ENCODE peak calls at places on chromosomes 5 and 9, in nine cellular contexts. R is kidney epithelial cell, E is AG04450, O is AG10803, G is BJ, C is tibial nerve, Z is fibroblast of lung, L is ascending aorta, D is astrocyte of the spinal cord. M is an unnamed sample.
A peak's percentile ranks its signal among the peaks of the same experiment; 100 is the strongest.

GRCh38 chr5:173016621-173017046 is 33.1 kb downstream of the ATP6V0E1 start:
- DNase-seq in Z (peak; percentile 49), O (peak; percentile 70), L (no peak), G (peak; percentile 47), D (peak; percentile 73), C (no peak), E (no peak), R (peak; percentile 52), M (no peak)

GRCh38 chr5:34891981-34892380 is 23.3 kb downstream of the RAD1 start:
- DNase-seq in R (no peak), L (no peak), D (peak; percentile 67), E (no peak), G (peak; percentile 70), O (peak; percentile 98), C (no peak), Z (peak; percentile 66), M (peak; percentile 28)

GRCh38 chr9:37693265-37693664 is 42.5 kb downstream of the FRMPD1 start:
- DNase-seq in E (no peak), R (no peak), C (no peak), D (no peak), G (no peak), L (no peak), O (peak; percentile 13), Z (peak; percentile 13), M (no peak)

GRCh38 chr9:126591922-126592321 is 21.8 kb upstream of the LMX1B start:
- DNase-seq in D (no peak), E (no peak), O (no peak), L (no peak), C (no peak), R (no peak), Z (no peak), G (no peak), M (no peak)

GRCh38 chr5:147989977-147990376 is 73.8 kb upstream of the SPINK5 start:
- DNase-seq in C (no peak), Z (no peak), E (no peak), L (no peak), G (no peak), D (no peak), O (no peak), R (no peak), M (no peak)

GRCh38 chr5:7576023-7576715 is 180.2 kb downstream of the ADCY2 start:
- DNase-seq in L (no peak), G (no peak), O (no peak), C (no peak), E (no peak), Z (no peak), R (no peak), D (no peak), M (no peak)

GRCh38 chr5:173159256-173159655 is 14.9 kb downstream of the BNIP1 start:
- DNase-seq in Z (no peak), C (no peak), E (no peak), G (no peak), R (no peak), D (no peak), O (no peak), L (no peak), M (no peak)

GRCh38 chr9:37969130-37969529 is 65.2 kb upstream of the SLC25A51 start:
- DNase-seq in E (no peak), R (no peak), O (no peak), D (peak; percentile 55), G (no peak), Z (no peak), L (no peak), C (no peak), M (no peak)

GRCh38 chr5:199821-200645 is 8.7 kb downstream of the LRRC14B start:
- DNase-seq in D (no peak), E (no peak), Z (no peak), G (no peak), O (no peak), C (no peak), L (no peak), R (no peak), M (no peak)

GRCh38 chr5:32586251-32586642 is 890 bp downstream of the SUB1 start:
- DNase-seq in D (no peak), C (no peak), G (no peak), R (no peak), E (no peak), L (no peak), Z (no peak), O (no peak), M (no peak)

GRCh38 chr5:137660349-137660817 is 75.5 kb downstream of the KLHL3 start:
- DNase-seq in C (peak; percentile 44), R (peak; percentile 56), O (peak; percentile 73), E (peak; percentile 67), L (peak; percentile 14), G (peak; percentile 16), D (peak; percentile 84), Z (peak; percentile 79), M (peak; percentile 59)

GRCh38 chr9:91992636-91993035 is 42.6 kb upstream of the ROR2 start:
- DNase-seq in E (peak; percentile 62), R (no peak), Z (peak; percentile 54), C (no peak), L (no peak), D (peak; percentile 22), O (peak; percentile 98), G (peak; percentile 97), M (no peak)

GRCh38 chr5:64939772-64940510 is 171.2 kb downstream of the CWC27 start:
- DNase-seq in C (no peak), Z (peak; percentile 79), O (peak; percentile 3), R (no peak), L (no peak), G (no peak), D (peak; percentile 27), E (no peak), M (no peak)

GRCh38 chr5:39400711-39401385 is 23.9 kb downstream of the DAB2 start:
- DNase-seq in O (no peak), R (no peak), E (no peak), D (peak; percentile 65), Z (peak; percentile 31), C (no peak), L (no peak), G (peak; percentile 40), M (no peak)

GRCh38 chr5:138339086-138339456 is 1.0 kb downstream of the FAM53C start:
- DNase-seq in G (no peak), D (peak; percentile 12), C (no peak), R (no peak), L (no peak), O (no peak), Z (peak; percentile 39), E (no peak), M (no peak)

GRCh38 chr5:163362806-163363788 is 74.3 kb upstream of the CCNG1 start:
- DNase-seq in O (no peak), D (no peak), Z (no peak), C (no peak), E (no peak), G (no peak), L (no peak), R (no peak), M (no peak)

GRCh38 chr5:34886718-34887117 is 28.6 kb downstream of the RAD1 start:
- DNase-seq in R (no peak), Z (no peak), D (no peak), G (no peak), L (no peak), O (no peak), E (no peak), C (no peak), M (no peak)

GRCh38 chr9:114224247-114224610 is 68.9 kb downstream of the COL27A1 start:
- DNase-seq in R (no peak), D (peak; percentile 65), C (no peak), E (no peak), L (no peak), G (no peak), Z (peak; percentile 43), O (peak; percentile 62), M (no peak)

GRCh38 chr5:95730730-95731570 is at the start of gene RHOBTB3:
- DNase-seq in D (peak; percentile 95), G (peak; percentile 78), E (peak; percentile 80), R (no peak), Z (peak; percentile 95), O (peak; percentile 94), L (peak; percentile 50), C (peak; percentile 88), M (peak; percentile 90)
- TF ChIP-seq CTCF in D (no peak), G (peak; percentile 20), E (no peak), R (no peak), Z (no peak), O (no peak), L (no peak), C (peak; percentile 31), M (peak; percentile 6)

GRCh38 chr5:3401635-3402034 is 194.0 kb upstream of the IRX1 start:
- DNase-seq in L (no peak), D (no peak), G (no peak), C (no peak), O (no peak), E (no peak), Z (no peak), R (no peak), M (no peak)
- H3K4me3 ChIP-seq in L (no peak overlapping the region), D (no peak overlapping the region), G (no peak overlapping the region), C (no peak overlapping the region), O (no peak overlapping the region), E (no peak overlapping the region), Z (no peak overlapping the region), R (no peak overlapping the region), M (no peak overlapping the region)

GRCh38 chr5:92309336-92309991 is 926.3 kb upstream of the ARRDC3 start:
- DNase-seq in G (peak; percentile 42), E (no peak), R (no peak), Z (peak; percentile 78), D (peak; percentile 62), L (no peak), O (peak; percentile 41), C (no peak), M (peak; percentile 34)
- TF ChIP-seq CTCF in G (peak; percentile 54), E (peak; percentile 51), R (peak; percentile 46), Z (peak; percentile 42), D (peak; percentile 33), L (no peak), O (peak; percentile 52), C (peak; percentile 45), M (peak; percentile 25)

GRCh38 chr9:95330720-95331404 is 13.4 kb upstream of the FANCC start:
- DNase-seq in Z (no peak), E (no peak), G (no peak), R (no peak), L (no peak), C (no peak), D (no peak), O (no peak), M (no peak)

GRCh38 chr9:95336281-95336680 is 18.8 kb upstream of the FANCC start:
- DNase-seq in R (no peak), O (no peak), G (no peak), Z (no peak), C (no peak), L (no peak), D (no peak), E (no peak), M (no peak)

GRCh38 chr9:95333426-95333825 is 15.9 kb upstream of the FANCC start:
- DNase-seq in E (no peak), L (no peak), D (no peak), R (no peak), Z (peak; percentile 44), G (no peak), O (peak; percentile 52), C (no peak), M (no peak)

GRCh38 chr9:95338243-95338642 is 20.7 kb upstream of the FANCC start:
- DNase-seq in Z (no peak), O (no peak), C (no peak), L (no peak), R (no peak), D (no peak), E (no peak), G (no peak), M (no peak)

DNA sequence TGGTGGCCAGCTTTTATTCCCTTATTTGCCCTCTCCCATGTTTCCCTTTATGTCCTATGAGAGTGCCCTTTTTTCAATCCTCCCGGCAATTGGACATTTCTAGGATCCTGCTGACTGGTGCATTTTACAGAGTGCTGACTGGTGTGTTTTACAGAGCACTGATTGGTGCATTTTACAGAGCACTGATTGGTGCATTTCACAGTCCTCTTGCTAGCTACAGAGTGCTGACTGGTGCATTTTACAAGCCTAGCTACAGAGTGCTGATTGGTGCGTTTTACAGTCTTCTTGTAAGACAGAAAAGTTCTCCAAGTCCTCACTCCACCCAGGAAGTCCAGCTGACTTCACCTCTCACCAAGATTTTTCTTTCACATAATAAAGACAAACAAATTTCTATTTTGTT is 15.4 kb upstream of the FANCC start:
- DNase-seq in C (no peak), E (no peak), Z (no peak), L (no peak), G (no peak), R (no peak), O (no peak), D (no peak), M (no peak)
- H3K4me3 ChIP-seq in C (no peak overlapping the region), E (no peak overlapping the region), Z (no peak overlapping the region), L (no peak overlapping the region), G (no peak overlapping the region), R (no peak overlapping the region), O (no peak overlapping the region), D (no peak overlapping the region), M (no peak overlapping the region)